ENCODE peak calls at places on chromosomes 2 and 18, in five cellular contexts. A, W, F, D and Z are unnamed samples.

GRCh38 chr2:138207531-138207930 is 243.3 kb downstream of the HNMT start:
- DNase-seq in A (no peak), W (no peak), F (no peak), D (no peak), Z (no peak)

GRCh38 chr2:119466373-119466772 is 34.7 kb downstream of the TMEM37 start:
- DNase-seq in A (no peak), W (no peak), F (no peak), D (no peak), Z (no peak)

GRCh38 chr2:191783416-191783815 is 63.5 kb downstream of the CAVIN2 start:
- DNase-seq in A (no peak), W (no peak), F (no peak), D (no peak), Z (no peak)

GRCh38 chr2:52429740-52430139 is 1337.9 kb upstream of the CHAC2 start:
- DNase-seq in A (no peak), W (no peak), F (no peak), D (no peak), Z (no peak)

GRCh38 chr18:58781627-58782194 is 83.0 kb upstream of the ZNF532 start:
- DNase-seq in A (peak), W (peak), F (peak), D (peak), Z (peak)

GRCh38 chr2:73212448-73213176 is 1.4 kb upstream of the SMYD5 start:
- DNase-seq in A (peak), W (peak), F (peak), D (peak), Z (peak)

GRCh38 chr2:98854675-98855074 is 81.3 kb downstream of the CRACDL start:
- DNase-seq in A (no peak), W (no peak), F (no peak), D (no peak), Z (no peak)

GRCh38 chr2:122734756-122735155 is 979.3 kb downstream of the TSN start:
- DNase-seq in A (no peak), W (no peak), F (no peak), D (peak), Z (peak)

GRCh38 chr2:150376627-150377335 is 110.7 kb downstream of the RND3 start:
- DNase-seq in A (no peak), W (peak), F (no peak), D (peak), Z (no peak)

GRCh38 chr2:240919786-240920782 is 13.9 kb downstream of the CROCC2 start:
- DNase-seq in A (peak), W (peak), F (no peak), D (no peak), Z (no peak)

GRCh38 chr18:47288741-47289140 is 37.3 kb upstream of the SKOR2 start:
- DNase-seq in A (no peak), W (no peak), F (no peak), D (no peak), Z (no peak)

GRCh38 chr2:226911932-226912331 is 76.1 kb downstream of the RHBDD1 start:
- DNase-seq in A (no peak), W (no peak), F (no peak), D (no peak), Z (no peak)

GRCh38 chr2:101710690-101711318 is 13.3 kb downstream of the MAP4K4 start:
- DNase-seq in A (no peak), W (no peak), F (no peak), D (no peak), Z (peak)

GRCh38 chr2:196551014-196551413 is 88.5 kb upstream of the CCDC150 start:
- DNase-seq in A (no peak), W (no peak), F (no peak), D (no peak), Z (no peak)

GRCh38 chr2:46632349-46632748 is 153.0 kb downstream of the TMEM247 start:
- DNase-seq in A (no peak), W (no peak), F (no peak), D (peak), Z (peak)

GRCh38 chr2:157935378-157935726 is 59.2 kb upstream of the ACVR1 start:
- DNase-seq in A (no peak), W (no peak), F (no peak), D (no peak), Z (no peak)

GRCh38 chr2:214810670-214811069 is 1.2 kb upstream of the BARD1 start:
- DNase-seq in A (no peak), W (no peak), F (no peak), D (no peak), Z (no peak)

GRCh38 chr18:46152808-46153617 is 48.8 kb downstream of the HAUS1 start:
- DNase-seq in A (no peak), W (no peak), F (no peak), D (peak), Z (no peak)

GRCh38 chr18:31511098-31511497 is 13.1 kb downstream of the DSG2 start:
- DNase-seq in A (no peak), W (no peak), F (no peak), D (no peak), Z (no peak)

GRCh38 chr2:60553992-60554648 is 666 bp upstream of the BCL11A start:
- DNase-seq in A (peak), W (peak), F (peak), D (peak), Z (peak)